ENCODE peak calls at places on chromosomes 12 and 14, in seven cellular contexts. A is heart right ventricle, N is AG09319, I is cardiac fibroblast, U is fibroblast of pulmonary artery, H is upper lobe of right lung, E is body of pancreas. D is an unnamed sample.

GRCh38 chr14:103135333-103136075 is 12.2 kb downstream of the TNFAIP2 start:
- DNase-seq in N (no peak), A (no peak), I (no peak), H (no peak), U (no peak), E (no peak), D (no peak)

GRCh38 chr12:102634216-102634615 is 153.9 kb upstream of the IGF1 start:
- DNase-seq in N (peak), A (no peak), U (peak), I (peak), E (no peak), H (no peak), D (no peak)

GRCh38 chr14:99644035-99644587 is 818 bp upstream of the HHIPL1 start:
- DNase-seq in U (no peak), I (no peak), E (no peak), A (no peak), H (no peak), N (no peak), D (no peak)

GRCh38 chr14:73771848-73772705 is 57.9 kb upstream of the PNMA1 start:
- DNase-seq in E (peak), U (peak), I (peak), A (no peak), N (no peak), H (peak), D (peak)

GRCh38 chr14:35959835-35960234 is 133.7 kb downstream of the BRMS1L start:
- DNase-seq in U (no peak), A (no peak), N (no peak), I (no peak), H (no peak), E (no peak), D (no peak)

GRCh38 chr14:89276424-89276975 is 140.5 kb downstream of the FOXN3 start:
- DNase-seq in E (no peak), U (no peak), A (no peak), I (no peak), H (peak), N (no peak), D (peak)

GRCh38 chr12:9319044-9319841 is 111.0 kb upstream of the PZP start:
- DNase-seq in I (no peak), A (no peak), U (peak), H (no peak), E (no peak), N (no peak), D (no peak)

GRCh38 chr12:75977952-75978671 is 53.5 kb downstream of the PHLDA1 start:
- DNase-seq in U (peak), N (peak), H (no peak), A (no peak), I (peak), E (peak), D (peak)

GRCh38 chr14:103081951-103082350 is 2.1 kb upstream of the LBHD2 start:
- DNase-seq in A (no peak), H (no peak), U (no peak), E (no peak), I (no peak), N (no peak), D (no peak)

GRCh38 chr12:21336656-21337055 is 1.9 kb upstream of the SLCO1A2 start:
- DNase-seq in U (no peak), I (no peak), H (no peak), N (no peak), E (no peak), A (no peak), D (no peak)

GRCh38 chr12:120959111-120959878 is 19.0 kb upstream of the HNF1A start:
- DNase-seq in E (no peak), I (no peak), A (no peak), N (no peak), H (no peak), U (no peak), D (no peak)

GRCh38 chr14:101176535-101177205 is 273.1 kb upstream of the RTL1 start:
- DNase-seq in E (no peak), I (no peak), U (no peak), N (no peak), H (peak), A (no peak), D (no peak)

GRCh38 chr14:91061309-91061887 is 957 bp upstream of the RPS6KA5 start:
- DNase-seq in H (no peak), A (no peak), I (no peak), N (no peak), E (no peak), U (no peak), D (no peak)

GRCh38 chr14:51458563-51458955 is 193.2 kb upstream of the FRMD6 start:
- DNase-seq in N (no peak), I (no peak), U (peak), A (no peak), E (no peak), H (no peak), D (no peak)

GRCh38 chr14:102668291-102668873 is 75.9 kb downstream of the RCOR1 start:
- DNase-seq in H (no peak), U (no peak), I (no peak), E (no peak), N (no peak), A (no peak), D (no peak)

GRCh38 chr12:121093487-121093891 is 39.2 kb upstream of the P2RX7 start:
- DNase-seq in U (no peak), H (no peak), A (no peak), E (no peak), I (no peak), N (no peak), D (no peak)

GRCh38 chr14:58645641-58646040 is 7.9 kb downstream of the DACT1 start:
- DNase-seq in A (no peak), U (no peak), E (no peak), I (no peak), H (no peak), N (no peak), D (no peak)

GRCh38 chr12:121773011-121773777 is 20.3 kb downstream of the RHOF start:
- DNase-seq in H (peak), I (peak), U (peak), A (peak), E (peak), N (no peak), D (peak)

GRCh38 chr14:93878251-93878650 is 48.9 kb upstream of the FAM181A start:
- DNase-seq in N (no peak), E (no peak), H (peak), A (no peak), I (no peak), U (no peak), D (no peak)

GRCh38 chr12:62866451-62867082 is 68.4 kb downstream of the PPM1H start:
- DNase-seq in I (peak), A (no peak), H (no peak), U (peak), E (no peak), N (no peak), D (no peak)

GRCh38 chr14:99716850-99717681 is 33.0 kb downstream of the CYP46A1 start:
- DNase-seq in A (no peak), N (no peak), I (no peak), H (no peak), E (no peak), U (no peak), D (no peak)

GRCh38 chr12:71392521-71393145 is 47.0 kb upstream of the LGR5 start:
- DNase-seq in U (peak), A (no peak), H (no peak), I (peak), E (peak), N (peak), D (no peak)

GRCh38 chr14:21880918-21881317 is 207.3 kb upstream of the OR4E1 start:
- DNase-seq in U (no peak), E (no peak), I (no peak), H (no peak), A (no peak), N (no peak), D (no peak)

GRCh38 chr14:21884995-21885394 is 211.4 kb upstream of the OR4E1 start:
- DNase-seq in I (no peak), H (no peak), E (no peak), U (no peak), N (no peak), A (no peak), D (no peak)

GRCh38 chr14:21882226-21882625 is 208.6 kb upstream of the OR4E1 start:
- DNase-seq in N (no peak), A (no peak), E (no peak), U (no peak), H (no peak), I (no peak), D (no peak)
- TF ChIP-seq CTCF in N (no peak), A (no peak), E (no peak), U (no peak), H (no peak), I (no peak), D (no peak)

GRCh38 chr14:104928391-104929133 is 3.9 kb downstream of the PLD4 start:
- DNase-seq in A (no peak), U (no peak), N (no peak), H (no peak), E (no peak), I (no peak), D (no peak)

GRCh38 chr14:104926619-104927431 is 2.1 kb downstream of the PLD4 start:
- DNase-seq in H (no peak), A (no peak), E (no peak), N (no peak), U (no peak), I (no peak), D (peak)

GRCh38 chr14:104925941-104926609 is 1.4 kb downstream of the PLD4 start:
- DNase-seq in H (no peak), A (no peak), E (no peak), I (peak), U (no peak), N (no peak), D (no peak)

GRCh38 chr14:104927901-104928300 is 3.2 kb downstream of the PLD4 start:
- DNase-seq in E (no peak), A (no peak), I (no peak), N (no peak), H (no peak), U (no peak), D (no peak)

GRCh38 chr14:104927432-104927816 is 2.7 kb downstream of the PLD4 start:
- DNase-seq in H (no peak), E (peak), I (no peak), N (no peak), A (no peak), U (no peak), D (no peak)
- TF ChIP-seq CTCF in H (no peak), E (no peak), I (no peak), N (no peak), A (no peak), U (no peak), D (no peak)

GRCh38 chr12:108517288-108518100 is 2.4 kb downstream of the FICD start:
- DNase-seq in I (no peak), H (no peak), U (no peak), A (no peak), N (no peak), E (no peak), D (no peak)

GRCh38 chr12:108518716-108519496 is 3.8 kb downstream of the FICD start:
- DNase-seq in U (no peak), N (no peak), H (no peak), E (no peak), I (no peak), A (no peak), D (no peak)

GRCh38 chr12:108518101-108518715 is 3.1 kb downstream of the FICD start:
- DNase-seq in E (no peak), I (no peak), U (no peak), N (no peak), H (no peak), A (no peak), D (no peak)

GRCh38 chr12:108516511-108517275 is 1.6 kb downstream of the FICD start:
- DNase-seq in H (no peak), I (no peak), U (peak), E (no peak), N (no peak), A (no peak), D (no peak)

DNA sequence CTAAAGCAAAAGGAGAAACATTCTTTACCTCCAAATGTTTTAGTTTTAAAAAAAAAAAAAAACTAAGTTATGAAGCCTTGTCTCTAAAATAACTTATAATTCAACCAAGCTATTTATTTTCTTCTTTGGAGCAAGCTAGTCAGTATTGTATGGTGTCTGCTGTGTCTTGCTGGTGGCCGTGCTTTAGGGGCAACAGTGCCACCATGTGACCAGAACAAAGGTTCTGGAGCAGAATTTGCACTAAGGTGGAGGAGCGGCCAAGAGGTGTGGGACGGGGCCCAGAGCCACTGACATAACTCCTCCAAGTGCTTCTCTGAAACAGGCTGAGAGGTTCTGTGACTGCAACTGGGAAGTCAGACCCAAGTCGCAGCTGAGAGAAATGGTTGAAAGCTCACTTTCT is 4.5 kb downstream of the FICD start:
- DNase-seq in U (no peak), N (no peak), I (no peak), E (no peak), A (no peak), H (no peak), D (no peak)
- TF ChIP-seq CTCF in U (no peak), N (no peak), I (no peak), E (no peak), A (no peak), H (no peak), D (no peak)

GRCh38 chr12:68532204-68532886 is 78.4 kb upstream of the RAP1B start:
- DNase-seq in N (no peak), I (peak), A (no peak), E (no peak), H (no peak), U (no peak), D (no peak)
- TF ChIP-seq CTCF in N (no peak), I (no peak), A (no peak), E (no peak), H (no peak), U (no peak), D (no peak)

GRCh38 chr12:98644712-98645571 is at the start of the genes APAF1 and IKBIP:
- DNase-seq in U (peak), E (peak), A (peak), H (peak), N (peak), I (peak), D (peak)

GRCh38 chr12:98645572-98646067 is 530 bp downstream of the APAF1 start:
- DNase-seq in N (no peak), E (peak), I (peak), H (no peak), U (peak), A (no peak), D (peak)

GRCh38 chr12:98644433-98644711 is 216 bp downstream of the IKBIP start:
- DNase-seq in A (no peak), U (no peak), H (no peak), N (peak), I (no peak), E (no peak), D (no peak)

GRCh38 chr12:98646165-98646764 is 1.2 kb downstream of the APAF1 start:
- DNase-seq in N (no peak), U (peak), E (no peak), I (peak), H (no peak), A (no peak), D (no peak)
- TF ChIP-seq CTCF in N (no peak), U (no peak), E (peak), I (peak), H (no peak), A (no peak), D (no peak)

DNA sequence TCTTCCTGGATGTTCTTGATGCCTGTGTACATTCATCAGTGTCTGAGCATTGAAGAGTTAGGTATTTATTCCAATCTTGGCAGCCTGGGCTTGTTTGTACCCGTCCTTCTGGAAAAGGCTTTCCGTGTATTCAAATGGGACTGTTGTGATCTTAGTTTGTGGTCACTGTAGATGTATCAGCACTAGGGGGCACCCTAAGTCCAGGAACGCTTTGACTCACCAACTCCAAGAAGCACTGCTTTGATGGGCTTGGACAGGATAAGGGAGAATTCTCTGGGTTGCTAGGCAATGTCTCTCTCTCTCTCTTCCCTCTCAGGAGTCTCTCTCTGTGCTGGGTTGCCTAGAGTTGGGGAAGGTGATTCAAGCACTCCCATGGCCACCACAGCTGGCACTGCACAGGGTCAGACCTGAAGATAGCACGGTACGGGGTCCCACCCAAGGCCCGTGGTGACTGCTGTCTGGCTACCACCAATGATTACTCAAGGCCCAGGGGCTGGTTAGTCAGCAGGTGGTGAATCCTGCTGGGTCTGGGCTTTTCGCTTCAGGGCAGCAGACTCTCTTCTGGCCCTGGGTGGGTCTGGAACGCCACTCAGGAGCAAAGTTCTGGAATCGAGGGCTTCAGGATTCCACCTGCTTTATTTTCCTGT is 211.1 kb upstream of the RGS6 start:
- DNase-seq in H (no peak), U (peak), E (peak), A (no peak), N (peak), I (peak), D (peak)
- TF ChIP-seq CTCF in H (peak), U (peak), E (peak), A (peak), N (peak), I (peak), D (peak)

GRCh38 chr12:114403044-114403689 is 2.8 kb downstream of the TBX5 start:
- DNase-seq in N (no peak), U (peak), I (peak), A (peak), E (no peak), H (no peak), D (no peak)
- TF ChIP-seq CTCF in N (no peak), U (peak), I (no peak), A (peak), E (no peak), H (peak), D (no peak)